ENCODE peak calls at places on chromosome 6, in six cellular contexts. Y, T, U, M, H and X are unnamed samples.

GRCh38 chr6:111711476-111711875 is 105.8 kb upstream of the TRAF3IP2 start:
- DNase-seq in H (peak), U (peak), T (no peak), M (no peak), Y (no peak), X (peak)

GRCh38 chr6:56279346-56280080 is 32.1 kb upstream of the COL21A1 start:
- DNase-seq in M (no peak), Y (peak), H (no peak), T (no peak), U (no peak), X (no peak)

GRCh38 chr6:17879224-17879623 is 108.2 kb downstream of the KIF13A start:
- DNase-seq in Y (no peak), U (no peak), H (no peak), M (no peak), T (no peak), X (no peak)

GRCh38 chr6:20610636-20611200 is 76.5 kb downstream of the CDKAL1 start:
- DNase-seq in M (no peak), Y (peak), H (no peak), T (no peak), U (no peak), X (no peak)

GRCh38 chr6:133966654-133967300 is 13.8 kb downstream of the TBPL1 start:
- DNase-seq in T (no peak), M (no peak), Y (no peak), U (no peak), H (no peak), X (no peak)

GRCh38 chr6:108942556-108943492 is 94.6 kb downstream of the ARMC2 start:
- DNase-seq in H (no peak), T (no peak), Y (no peak), M (no peak), U (no peak), X (no peak)

GRCh38 chr6:156021746-156022396 is 566.2 kb upstream of the NOX3 start:
- DNase-seq in T (no peak), U (no peak), H (no peak), M (peak), Y (peak), X (no peak)

GRCh38 chr6:72865467-72865866 is 243.6 kb downstream of the KCNQ5 start:
- DNase-seq in T (no peak), H (no peak), U (no peak), Y (peak), M (peak), X (peak)

GRCh38 chr6:13523826-13524622 is 36.6 kb upstream of the GFOD1 start:
- DNase-seq in Y (no peak), U (no peak), T (no peak), M (no peak), H (no peak), X (peak)

GRCh38 chr6:26593278-26594127 is 3.2 kb upstream of the ABT1 start:
- DNase-seq in Y (no peak), U (no peak), T (no peak), M (no peak), H (no peak), X (no peak)
- H3K4me3 ChIP-seq in Y (no peak), U (peak), T (no peak), M (peak), H (no peak), X (no peak)

GRCh38 chr6:39885691-39886090 is 48.6 kb downstream of the MOCS1 start:
- DNase-seq in T (no peak), U (no peak), Y (no peak), M (no peak), H (no peak), X (no peak)
- H3K27ac ChIP-seq in T (peak), U (no peak), Y (no peak), M (peak), H (no peak), X (peak)

GRCh38 chr6:146785001-146785585 is 186.3 kb downstream of the ADGB start:
- DNase-seq in U (peak), M (peak), T (no peak), Y (peak), H (no peak), X (no peak)
- TF ChIP-seq CTCF in U (peak), M (peak), T (peak), Y (peak), H (peak), X (peak)

DNA sequence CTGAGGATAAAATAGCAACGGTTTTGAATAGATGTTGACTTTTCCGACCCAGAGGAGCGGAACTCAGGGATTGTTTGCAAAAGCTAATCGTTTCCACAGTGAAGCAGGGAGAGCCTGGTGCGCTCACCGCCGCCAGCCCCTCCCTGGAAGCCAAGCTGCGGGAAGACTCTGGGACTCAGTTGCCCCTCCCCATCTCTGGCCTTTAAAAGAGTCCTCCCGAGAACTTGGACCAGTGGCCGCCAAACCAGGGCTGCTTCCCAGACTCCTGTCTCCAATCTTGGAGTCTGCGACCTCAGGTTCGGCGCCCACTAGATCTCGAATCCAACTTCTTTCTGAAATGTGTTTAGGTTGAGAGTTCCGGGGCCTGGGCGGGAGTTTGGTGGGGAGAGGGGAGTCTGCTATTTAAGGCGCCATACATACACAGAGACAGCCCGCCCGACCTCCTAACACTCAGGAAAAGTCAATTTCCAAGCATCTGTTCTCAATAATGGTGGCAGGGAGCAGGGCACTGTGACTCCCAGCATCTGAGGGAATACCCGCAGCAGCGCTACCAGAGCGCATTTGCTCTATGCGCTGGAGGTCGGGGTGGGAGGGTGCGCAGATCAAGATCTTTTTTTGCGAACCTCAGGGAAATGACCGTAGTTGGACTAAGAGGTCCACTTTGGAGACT is 812 bp upstream of the GRIK2 start:
- DNase-seq in U (peak), Y (no peak), H (peak), M (no peak), T (no peak), X (no peak)
- H3K4me3 ChIP-seq in U (peak), Y (peak), H (no peak), M (peak), T (peak), X (peak)

DNA sequence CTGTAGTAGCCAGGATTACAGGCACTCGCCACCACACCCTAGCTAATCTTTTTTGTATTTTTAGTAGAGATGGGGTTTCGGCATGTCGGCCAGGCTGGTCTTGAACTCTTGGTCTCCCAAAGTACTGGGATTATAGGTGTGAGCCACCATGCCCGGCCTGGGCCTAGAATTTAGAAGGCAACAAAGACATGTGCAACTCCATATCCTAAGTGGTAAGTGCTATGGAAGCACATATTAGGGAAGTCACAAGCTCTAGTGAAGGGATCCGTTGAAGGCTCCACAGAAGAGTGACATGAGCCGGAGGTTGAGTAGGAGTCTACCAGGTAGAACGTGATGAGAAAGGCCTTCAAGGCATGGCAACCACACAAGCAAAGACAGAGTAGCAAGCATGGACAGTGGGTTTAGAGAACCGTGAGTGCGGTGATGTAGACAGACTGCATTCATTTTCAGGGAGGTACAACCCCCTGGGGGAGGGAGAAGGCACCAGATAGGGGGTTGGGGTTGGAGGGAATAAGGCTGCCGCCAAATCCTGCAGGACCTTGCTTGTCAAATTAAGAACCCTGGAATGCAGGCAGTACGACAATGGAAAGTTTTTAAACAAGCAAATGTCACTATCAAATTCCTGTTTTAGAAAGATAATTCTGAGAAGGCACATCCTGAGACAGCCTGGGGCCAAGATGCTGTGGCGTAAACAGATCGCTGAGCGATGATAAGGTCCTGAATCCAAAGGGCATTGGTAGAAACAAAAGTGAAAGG is 50.2 kb downstream of the ARHGAP18 start:
- DNase-seq in U (no peak), Y (peak), T (no peak), M (no peak), H (no peak), X (no peak)
- H3K27ac ChIP-seq in U (no peak), Y (no peak), T (no peak), M (no peak), H (peak), X (peak)

GRCh38 chr6:41040911-41041536 is 1.2 kb upstream of the TSPO2 start:
- DNase-seq in Y (no peak), U (no peak), T (no peak), M (no peak), H (no peak), X (no peak)

GRCh38 chr6:41037107-41037900 is 1.7 kb downstream of the UNC5CL start:
- DNase-seq in U (no peak), M (no peak), H (no peak), T (no peak), Y (peak), X (no peak)

GRCh38 chr6:41040101-41040910 is 1.3 kb upstream of the UNC5CL start:
- DNase-seq in U (no peak), M (no peak), H (no peak), Y (no peak), T (no peak), X (no peak)

GRCh38 chr6:41036601-41037000 is 2.4 kb downstream of the UNC5CL start:
- DNase-seq in Y (no peak), H (no peak), T (no peak), M (no peak), U (no peak), X (no peak)

DNA sequence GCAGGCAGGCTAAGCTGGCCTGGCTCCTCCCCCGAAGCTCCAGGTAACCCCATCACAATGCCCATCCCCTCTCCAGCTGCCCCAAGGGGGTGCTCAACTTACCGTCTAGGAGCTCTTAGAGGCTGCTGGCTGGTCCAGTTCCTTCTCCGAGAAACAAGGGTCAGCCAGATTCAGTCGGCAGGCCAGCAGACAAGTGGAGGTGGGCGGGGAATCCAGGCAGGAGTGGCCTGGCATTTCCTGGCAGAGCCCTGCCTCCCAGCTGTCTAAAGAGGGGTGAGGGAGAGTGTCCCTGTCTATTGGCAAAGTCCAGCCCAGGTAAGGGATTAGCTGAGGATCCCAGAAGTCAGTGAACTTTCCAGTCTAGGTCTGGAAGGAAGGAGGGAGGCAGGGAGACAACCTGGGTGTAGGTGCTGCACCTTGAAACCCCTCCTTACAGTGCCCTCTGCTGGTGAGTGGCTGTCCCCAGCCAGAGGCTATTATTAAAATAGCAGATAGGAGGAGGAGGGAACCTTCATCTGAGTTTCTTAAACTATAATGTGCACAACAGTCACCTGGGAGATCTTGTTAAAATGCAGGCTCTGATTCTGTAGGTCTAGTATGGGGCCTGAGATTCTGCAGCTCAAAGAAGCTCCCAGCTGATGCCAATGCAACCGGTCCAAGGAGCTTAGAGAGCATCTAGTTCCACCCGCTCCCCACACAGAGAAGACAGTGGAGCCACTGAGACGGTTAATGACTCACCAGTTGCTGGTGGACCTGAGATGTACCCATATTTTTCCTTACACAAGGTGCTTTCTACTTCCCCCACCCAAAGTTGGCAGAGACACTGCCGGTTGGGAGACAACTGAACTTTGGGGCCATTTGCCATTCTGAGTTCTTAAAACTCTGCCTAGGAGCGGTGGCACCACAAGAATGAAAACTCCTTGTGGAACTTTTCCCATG is at the start of gene UNC5CL:
- DNase-seq in U (peak), Y (peak), H (peak), T (no peak), M (peak), X (peak)
- TF ChIP-seq CTCF in U (peak), Y (peak), H (peak), T (peak), M (peak), X (peak)

GRCh38 chr6:26017567-26017966 is 55.0 kb downstream of the TRIM38 start:
- DNase-seq in T (peak), H (peak), U (peak), M (peak), Y (peak), X (peak)
- H3K4me3 ChIP-seq in T (peak), H (peak), U (no peak), M (peak), Y (no peak), X (peak)

GRCh38 chr6:130965657-130966056 is 97.4 kb downstream of the EPB41L2 start:
- DNase-seq in T (no peak), H (no peak), M (no peak), Y (peak), U (no peak), X (no peak)

GRCh38 chr6:130964289-130964688 is 98.8 kb downstream of the EPB41L2 start:
- DNase-seq in U (no peak), H (no peak), M (no peak), T (no peak), Y (no peak), X (no peak)

GRCh38 chr6:130961148-130961547 is 101.9 kb downstream of the EPB41L2 start:
- DNase-seq in Y (no peak), U (no peak), H (no peak), T (no peak), M (no peak), X (no peak)

GRCh38 chr6:130964808-130965604 is 98.0 kb downstream of the EPB41L2 start:
- DNase-seq in U (no peak), T (no peak), Y (no peak), M (no peak), H (no peak), X (no peak)

DNA sequence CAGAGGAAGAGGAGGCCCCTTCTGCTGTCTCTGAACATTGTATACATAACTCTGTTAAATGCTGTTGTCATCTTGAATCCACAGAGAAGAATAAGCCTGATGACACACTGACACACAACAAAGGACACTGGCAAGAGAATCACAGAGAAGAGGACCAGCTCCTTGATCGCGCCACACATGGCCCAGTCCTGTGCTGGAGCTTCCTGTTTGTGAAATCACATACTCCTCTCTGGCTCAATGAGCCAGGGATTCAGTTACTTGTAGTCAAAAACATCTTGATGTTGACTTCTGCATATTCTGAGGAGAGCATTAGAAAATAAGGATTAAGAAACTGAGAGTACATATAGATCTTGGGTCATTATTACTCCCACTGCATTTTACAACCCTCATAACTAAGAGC is 100.1 kb downstream of the EPB41L2 start:
- DNase-seq in H (no peak), M (no peak), T (no peak), U (no peak), Y (no peak), X (no peak)
- H3K27ac ChIP-seq in H (no peak), M (no peak), T (no peak), U (no peak), Y (no peak), X (no peak)

GRCh38 chr6:44659676-44660170 is 272.2 kb downstream of the CDC5L start:
- DNase-seq in Y (peak), H (no peak), M (no peak), U (no peak), T (no peak), X (no peak)

GRCh38 chr6:44661221-44661609 is 273.7 kb downstream of the CDC5L start:
- DNase-seq in U (no peak), H (no peak), T (no peak), M (no peak), Y (no peak), X (no peak)

GRCh38 chr6:44661631-44662030 is 274.1 kb downstream of the CDC5L start:
- DNase-seq in H (no peak), U (no peak), M (no peak), Y (no peak), T (no peak), X (no peak)

GRCh38 chr6:44662461-44663121 is 275.1 kb downstream of the CDC5L start:
- DNase-seq in T (no peak), U (peak), M (peak), H (no peak), Y (peak), X (no peak)

DNA sequence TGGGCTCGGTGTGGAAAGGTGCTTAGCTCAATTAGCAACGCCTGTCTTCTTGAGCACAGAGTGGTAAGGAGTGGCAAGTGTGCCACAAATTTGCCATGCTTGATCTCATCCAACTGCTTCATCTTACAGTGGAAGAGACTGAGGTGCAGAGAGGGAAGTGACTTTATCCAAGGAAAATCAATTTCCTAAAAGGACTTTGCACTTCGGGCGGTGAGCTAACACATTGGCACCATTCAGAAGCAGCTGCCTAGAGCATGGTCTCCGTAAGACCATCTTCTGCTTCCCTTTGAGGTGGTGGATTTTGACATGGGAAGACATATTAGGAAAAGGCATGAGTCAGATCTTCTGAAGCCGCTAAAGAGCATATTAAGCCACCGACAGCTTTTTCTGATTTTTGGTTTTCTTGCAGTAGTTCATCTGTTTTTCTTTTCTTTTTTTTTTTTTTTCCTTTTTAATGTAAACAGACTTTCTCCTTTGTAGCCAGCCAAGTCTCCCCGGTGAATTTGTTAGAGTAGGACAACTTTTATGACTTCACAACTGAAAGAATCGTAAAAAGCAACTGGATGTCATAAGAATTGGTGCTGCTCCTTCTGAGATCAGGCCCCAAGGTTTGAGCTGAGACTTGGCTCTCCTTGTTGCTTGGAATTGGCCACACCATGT is 273.2 kb downstream of the CDC5L start:
- DNase-seq in Y (no peak), M (no peak), T (no peak), H (no peak), U (no peak), X (no peak)
- TF ChIP-seq CTCF in Y (no peak), M (no peak), T (no peak), H (no peak), U (no peak), X (no peak)

GRCh38 chr6:15317934-15318902 is 72.3 kb downstream of the JARID2 start:
- DNase-seq in U (no peak), H (no peak), Y (no peak), T (no peak), M (peak), X (no peak)
- H3K4me3 ChIP-seq in U (no peak), H (no peak), Y (no peak), T (no peak), M (no peak), X (no peak)